ENCODE peak calls at places on chromosomes 12 and 14, in ten cellular contexts. A is C1 segment of cervical spinal cord; X is HFF-Myc; R is GM12865; O is right atrium auricular region; Z is endothelial cell; P is ELR; I is activated T-cell treated with anti-CD3 and anti-CD28 coated beads, Interleukin-2, amount 50 U/mL, for 24 hours; F is HuH-7.5; G is neural crest cell. S is an unnamed sample.

GRCh38 chr14:33120966-33121365 is 182.3 kb downstream of the NPAS3 start:
- DNase-seq in A (no peak), X (no peak), R (no peak), O (no peak), Z (no peak), P (peak), I (no peak), F (no peak), G (no peak), S (no peak)

GRCh38 chr14:33484264-33484663 is 466.6 kb downstream of the EGLN3 start:
- DNase-seq in A (no peak), X (no peak), R (no peak), O (no peak), Z (no peak), P (no peak), I (no peak), F (no peak), G (no peak), S (no peak)

GRCh38 chr14:101819251-101819990 is 57.9 kb downstream of the PPP2R5C start:
- DNase-seq in A (no peak), X (no peak), R (no peak), O (no peak), Z (no peak), P (no peak), I (peak), F (no peak), G (no peak), S (peak)

GRCh38 chr12:124916370-124917134 is 2.1 kb upstream of the UBC start:
- DNase-seq in A (no peak), X (peak), R (peak), O (peak), Z (no peak), P (peak), I (peak), F (no peak), G (no peak), S (no peak)

GRCh38 chr14:33655421-33655820 is 295.5 kb downstream of the EGLN3 start:
- DNase-seq in A (no peak), X (no peak), R (no peak), O (no peak), Z (no peak), P (peak), I (no peak), F (no peak), G (no peak), S (no peak)

GRCh38 chr14:33282811-33283210 is 344.1 kb downstream of the NPAS3 start:
- DNase-seq in A (no peak), X (no peak), R (no peak), O (no peak), Z (no peak), P (no peak), I (no peak), F (no peak), G (no peak), S (no peak)

GRCh38 chr14:20350280-20350679 is 6.8 kb downstream of the PARP2 start:
- DNase-seq in A (no peak), X (no peak), R (no peak), O (no peak), Z (no peak), P (peak), I (no peak), F (no peak), G (no peak), S (no peak)

GRCh38 chr14:52338282-52338681 is 24.2 kb downstream of the PTGER2 start:
- DNase-seq in A (no peak), X (no peak), R (no peak), O (no peak), Z (no peak), P (peak), I (no peak), F (no peak), G (no peak), S (no peak)

GRCh38 chr14:91127411-91127810 is 13.5 kb downstream of the DGLUCY start:
- DNase-seq in A (no peak), X (no peak), R (no peak), O (no peak), Z (no peak), P (no peak), I (no peak), F (peak), G (no peak), S (no peak)

GRCh38 chr12:24226745-24227350 is 277.4 kb upstream of the SOX5 start:
- DNase-seq in A (peak), X (no peak), R (no peak), O (peak), Z (no peak), P (peak), I (no peak), F (no peak), G (no peak), S (no peak)

GRCh38 chr14:31926652-31927347 is 150.3 kb upstream of the ARHGAP5 start:
- DNase-seq in A (no peak), X (no peak), R (no peak), O (no peak), Z (no peak), P (no peak), I (no peak), F (no peak), G (no peak), S (no peak)

GRCh38 chr12:6662602-6662905 is 365 bp downstream of the ING4 start:
- DNase-seq in A (no peak), X (no peak), R (no peak), O (no peak), Z (no peak), P (no peak), I (no peak), F (peak), G (no peak), S (no peak)

GRCh38 chr12:97650242-97650641 is 187.6 kb downstream of the RMST start:
- DNase-seq in A (no peak), X (no peak), R (no peak), O (no peak), Z (no peak), P (no peak), I (no peak), F (no peak), G (no peak), S (no peak)

GRCh38 chr12:69875416-69875815 is 50.4 kb downstream of the MYRFL start:
- DNase-seq in A (no peak), X (no peak), R (no peak), O (no peak), Z (no peak), P (no peak), I (no peak), F (no peak), G (no peak), S (no peak)

GRCh38 chr14:72573725-72574426 is 320.0 kb downstream of the DPF3 start:
- DNase-seq in A (no peak), X (no peak), R (no peak), O (no peak), Z (no peak), P (no peak), I (no peak), F (no peak), G (no peak), S (no peak)

GRCh38 chr14:94337274-94337673 is 14.1 kb upstream of the SERPINA6 start:
- DNase-seq in A (no peak), X (no peak), R (no peak), O (no peak), Z (no peak), P (peak), I (no peak), F (no peak), G (no peak), S (no peak)

GRCh38 chr14:69043007-69043444 is 63.9 kb upstream of the ACTN1 start:
- DNase-seq in A (peak), X (no peak), R (no peak), O (no peak), Z (no peak), P (no peak), I (no peak), F (no peak), G (no peak), S (no peak)

GRCh38 chr14:72172597-72172996 is 240.4 kb downstream of the RGS6 start:
- DNase-seq in A (no peak), X (no peak), R (no peak), O (no peak), Z (no peak), P (no peak), I (no peak), F (no peak), G (no peak), S (no peak)